ENCODE peak calls at places on chromosomes 16 and 17, in seven cellular contexts. One of them, this sample, is unnamed.

GRCh38 chr16:72474511-72475123 is 302.7 kb upstream of the PMFBP1 start:
- DNase-seq in CD8-positive, alpha-beta memory T cell: no peak
- DNase-seq in activated naive CD4-positive, alpha-beta T cell: no peak
- DNase-seq in omental fat pad: no peak
- DNase-seq in non-pigmented ciliary epithelial cell: peak
- DNase-seq in effector memory CD4-positive, alpha-beta T cell: no peak
- DNase-seq in activated T-cell treated with anti-CD3 and anti-CD28 coated beads, Interleukin-2, amount 50 U/mL, for 1 hour: no peak
- DNase-seq in this sample: peak

GRCh38 chr16:86951831-86952598 is 365.2 kb downstream of the C16orf95 start:
- DNase-seq in activated T-cell treated with anti-CD3 and anti-CD28 coated beads, Interleukin-2, amount 50 U/mL, for 1 hour: no peak
- DNase-seq in effector memory CD4-positive, alpha-beta T cell: no peak
- DNase-seq in CD8-positive, alpha-beta memory T cell: no peak
- DNase-seq in activated naive CD4-positive, alpha-beta T cell: no peak
- DNase-seq in omental fat pad: no peak
- DNase-seq in non-pigmented ciliary epithelial cell: peak
- DNase-seq in this sample: peak

GRCh38 chr17:67326440-67326839 is 39.9 kb downstream of the PSMD12 start:
- DNase-seq in omental fat pad: no peak
- DNase-seq in CD8-positive, alpha-beta memory T cell: no peak
- DNase-seq in effector memory CD4-positive, alpha-beta T cell: no peak
- DNase-seq in non-pigmented ciliary epithelial cell: no peak
- DNase-seq in activated naive CD4-positive, alpha-beta T cell: no peak
- DNase-seq in activated T-cell treated with anti-CD3 and anti-CD28 coated beads, Interleukin-2, amount 50 U/mL, for 1 hour: no peak
- DNase-seq in this sample: no peak

GRCh38 chr16:2151188-2152091 is 3.0 kb downstream of the RAB26 start:
- DNase-seq in omental fat pad: no peak
- DNase-seq in activated naive CD4-positive, alpha-beta T cell: no peak
- DNase-seq in CD8-positive, alpha-beta memory T cell: no peak
- DNase-seq in activated T-cell treated with anti-CD3 and anti-CD28 coated beads, Interleukin-2, amount 50 U/mL, for 1 hour: no peak
- DNase-seq in effector memory CD4-positive, alpha-beta T cell: no peak
- DNase-seq in non-pigmented ciliary epithelial cell: no peak
- DNase-seq in this sample: no peak

GRCh38 chr16:81676571-81677374 is 102.3 kb upstream of the PLCG2 start:
- DNase-seq in activated naive CD4-positive, alpha-beta T cell: no peak
- DNase-seq in non-pigmented ciliary epithelial cell: no peak
- DNase-seq in effector memory CD4-positive, alpha-beta T cell: no peak
- DNase-seq in CD8-positive, alpha-beta memory T cell: no peak
- DNase-seq in activated T-cell treated with anti-CD3 and anti-CD28 coated beads, Interleukin-2, amount 50 U/mL, for 1 hour: no peak
- DNase-seq in omental fat pad: no peak
- DNase-seq in this sample: no peak

GRCh38 chr16:16144416-16144815 is 78.9 kb downstream of the ABCC6 start:
- DNase-seq in CD8-positive, alpha-beta memory T cell: no peak
- DNase-seq in activated T-cell treated with anti-CD3 and anti-CD28 coated beads, Interleukin-2, amount 50 U/mL, for 1 hour: no peak
- DNase-seq in omental fat pad: no peak
- DNase-seq in effector memory CD4-positive, alpha-beta T cell: no peak
- DNase-seq in activated naive CD4-positive, alpha-beta T cell: no peak
- DNase-seq in non-pigmented ciliary epithelial cell: no peak
- DNase-seq in this sample: no peak

GRCh38 chr17:76948301-76948700 is 80.1 kb downstream of the MGAT5B start:
- DNase-seq in effector memory CD4-positive, alpha-beta T cell: no peak
- DNase-seq in activated T-cell treated with anti-CD3 and anti-CD28 coated beads, Interleukin-2, amount 50 U/mL, for 1 hour: no peak
- DNase-seq in activated naive CD4-positive, alpha-beta T cell: no peak
- DNase-seq in omental fat pad: no peak
- DNase-seq in CD8-positive, alpha-beta memory T cell: no peak
- DNase-seq in non-pigmented ciliary epithelial cell: no peak
- DNase-seq in this sample: no peak

GRCh38 chr16:78925071-78925714 is 675.3 kb downstream of the MAF start:
- DNase-seq in effector memory CD4-positive, alpha-beta T cell: no peak
- DNase-seq in activated naive CD4-positive, alpha-beta T cell: no peak
- DNase-seq in CD8-positive, alpha-beta memory T cell: peak
- DNase-seq in activated T-cell treated with anti-CD3 and anti-CD28 coated beads, Interleukin-2, amount 50 U/mL, for 1 hour: peak
- DNase-seq in non-pigmented ciliary epithelial cell: no peak
- DNase-seq in omental fat pad: no peak
- DNase-seq in this sample: no peak

GRCh38 chr17:82592751-82593589 is 55.3 kb downstream of the WDR45B start:
- DNase-seq in activated naive CD4-positive, alpha-beta T cell: peak
- DNase-seq in omental fat pad: no peak
- DNase-seq in CD8-positive, alpha-beta memory T cell: peak
- DNase-seq in effector memory CD4-positive, alpha-beta T cell: peak
- DNase-seq in activated T-cell treated with anti-CD3 and anti-CD28 coated beads, Interleukin-2, amount 50 U/mL, for 1 hour: peak
- DNase-seq in non-pigmented ciliary epithelial cell: peak
- DNase-seq in this sample: peak

GRCh38 chr17:10121971-10122707 is 76.3 kb downstream of the GAS7 start:
- DNase-seq in activated T-cell treated with anti-CD3 and anti-CD28 coated beads, Interleukin-2, amount 50 U/mL, for 1 hour: no peak
- DNase-seq in omental fat pad: no peak
- DNase-seq in effector memory CD4-positive, alpha-beta T cell: no peak
- DNase-seq in activated naive CD4-positive, alpha-beta T cell: no peak
- DNase-seq in CD8-positive, alpha-beta memory T cell: peak
- DNase-seq in non-pigmented ciliary epithelial cell: no peak
- DNase-seq in this sample: no peak

GRCh38 chr16:83899272-83899897 is 470 bp downstream of the MLYCD start:
- DNase-seq in non-pigmented ciliary epithelial cell: no peak
- DNase-seq in effector memory CD4-positive, alpha-beta T cell: no peak
- DNase-seq in omental fat pad: no peak
- DNase-seq in activated T-cell treated with anti-CD3 and anti-CD28 coated beads, Interleukin-2, amount 50 U/mL, for 1 hour: peak
- DNase-seq in activated naive CD4-positive, alpha-beta T cell: no peak
- DNase-seq in CD8-positive, alpha-beta memory T cell: peak
- DNase-seq in this sample: no peak

GRCh38 chr16:85125570-85126382 is 13.5 kb upstream of the CIBAR2 start:
- DNase-seq in activated T-cell treated with anti-CD3 and anti-CD28 coated beads, Interleukin-2, amount 50 U/mL, for 1 hour: no peak
- DNase-seq in activated naive CD4-positive, alpha-beta T cell: no peak
- DNase-seq in effector memory CD4-positive, alpha-beta T cell: no peak
- DNase-seq in omental fat pad: no peak
- DNase-seq in non-pigmented ciliary epithelial cell: no peak
- DNase-seq in CD8-positive, alpha-beta memory T cell: no peak
- DNase-seq in this sample: no peak

GRCh38 chr17:83189673-83190385 is 110.4 kb downstream of the METRNL start:
- DNase-seq in CD8-positive, alpha-beta memory T cell: peak
- DNase-seq in activated naive CD4-positive, alpha-beta T cell: no peak
- DNase-seq in omental fat pad: peak
- DNase-seq in non-pigmented ciliary epithelial cell: no peak
- DNase-seq in effector memory CD4-positive, alpha-beta T cell: no peak
- DNase-seq in activated T-cell treated with anti-CD3 and anti-CD28 coated beads, Interleukin-2, amount 50 U/mL, for 1 hour: no peak
- DNase-seq in this sample: no peak

GRCh38 chr16:12435730-12436129 is 368.0 kb downstream of the CPPED1 start:
- DNase-seq in non-pigmented ciliary epithelial cell: no peak
- DNase-seq in activated naive CD4-positive, alpha-beta T cell: no peak
- DNase-seq in effector memory CD4-positive, alpha-beta T cell: no peak
- DNase-seq in CD8-positive, alpha-beta memory T cell: no peak
- DNase-seq in omental fat pad: no peak
- DNase-seq in activated T-cell treated with anti-CD3 and anti-CD28 coated beads, Interleukin-2, amount 50 U/mL, for 1 hour: no peak
- DNase-seq in this sample: no peak

GRCh38 chr16:88533381-88533831 is 36.8 kb upstream of the ZC3H18 start:
- DNase-seq in effector memory CD4-positive, alpha-beta T cell: no peak
- DNase-seq in omental fat pad: no peak
- DNase-seq in CD8-positive, alpha-beta memory T cell: peak
- DNase-seq in activated T-cell treated with anti-CD3 and anti-CD28 coated beads, Interleukin-2, amount 50 U/mL, for 1 hour: no peak
- DNase-seq in non-pigmented ciliary epithelial cell: no peak
- DNase-seq in activated naive CD4-positive, alpha-beta T cell: no peak
- DNase-seq in this sample: no peak

GRCh38 chr17:66675273-66675990 is 159.5 kb upstream of the CACNG5 start:
- DNase-seq in non-pigmented ciliary epithelial cell: no peak
- DNase-seq in effector memory CD4-positive, alpha-beta T cell: no peak
- DNase-seq in activated T-cell treated with anti-CD3 and anti-CD28 coated beads, Interleukin-2, amount 50 U/mL, for 1 hour: no peak
- DNase-seq in omental fat pad: no peak
- DNase-seq in CD8-positive, alpha-beta memory T cell: no peak
- DNase-seq in activated naive CD4-positive, alpha-beta T cell: no peak
- DNase-seq in this sample: no peak

GRCh38 chr17:78322858-78323455 is 36.9 kb downstream of the SOCS3 start:
- DNase-seq in omental fat pad: no peak
- DNase-seq in CD8-positive, alpha-beta memory T cell: no peak
- DNase-seq in activated T-cell treated with anti-CD3 and anti-CD28 coated beads, Interleukin-2, amount 50 U/mL, for 1 hour: no peak
- DNase-seq in non-pigmented ciliary epithelial cell: no peak
- DNase-seq in activated naive CD4-positive, alpha-beta T cell: no peak
- DNase-seq in effector memory CD4-positive, alpha-beta T cell: no peak
- DNase-seq in this sample: no peak

GRCh38 chr17:81309140-81309858 is 14.2 kb upstream of the SLC38A10 start:
- DNase-seq in activated T-cell treated with anti-CD3 and anti-CD28 coated beads, Interleukin-2, amount 50 U/mL, for 1 hour: no peak
- DNase-seq in omental fat pad: peak
- DNase-seq in activated naive CD4-positive, alpha-beta T cell: no peak
- DNase-seq in effector memory CD4-positive, alpha-beta T cell: no peak
- DNase-seq in CD8-positive, alpha-beta memory T cell: no peak
- DNase-seq in non-pigmented ciliary epithelial cell: no peak
- DNase-seq in this sample: no peak

GRCh38 chr16:11076259-11077018 is 132.1 kb downstream of the CLEC16A start:
- DNase-seq in activated T-cell treated with anti-CD3 and anti-CD28 coated beads, Interleukin-2, amount 50 U/mL, for 1 hour: no peak
- DNase-seq in CD8-positive, alpha-beta memory T cell: no peak
- DNase-seq in activated naive CD4-positive, alpha-beta T cell: no peak
- DNase-seq in omental fat pad: no peak
- DNase-seq in non-pigmented ciliary epithelial cell: no peak
- DNase-seq in effector memory CD4-positive, alpha-beta T cell: no peak
- DNase-seq in this sample: no peak

GRCh38 chr17:34070712-34071111 is 184.4 kb upstream of the CCL2 start:
- DNase-seq in activated naive CD4-positive, alpha-beta T cell: no peak
- DNase-seq in CD8-positive, alpha-beta memory T cell: no peak
- DNase-seq in non-pigmented ciliary epithelial cell: no peak
- DNase-seq in omental fat pad: no peak
- DNase-seq in activated T-cell treated with anti-CD3 and anti-CD28 coated beads, Interleukin-2, amount 50 U/mL, for 1 hour: no peak
- DNase-seq in effector memory CD4-positive, alpha-beta T cell: no peak
- DNase-seq in this sample: no peak

GRCh38 chr16:62764572-62764971 is 728.3 kb upstream of the CDH8 start:
- DNase-seq in omental fat pad: no peak
- DNase-seq in non-pigmented ciliary epithelial cell: no peak
- DNase-seq in effector memory CD4-positive, alpha-beta T cell: no peak
- DNase-seq in activated T-cell treated with anti-CD3 and anti-CD28 coated beads, Interleukin-2, amount 50 U/mL, for 1 hour: no peak
- DNase-seq in activated naive CD4-positive, alpha-beta T cell: no peak
- DNase-seq in CD8-positive, alpha-beta memory T cell: no peak
- DNase-seq in this sample: no peak

GRCh38 chr16:58734459-58734787 is 307 bp upstream of the GOT2 start:
- DNase-seq in CD8-positive, alpha-beta memory T cell: no peak
- DNase-seq in effector memory CD4-positive, alpha-beta T cell: no peak
- DNase-seq in activated naive CD4-positive, alpha-beta T cell: no peak
- DNase-seq in activated T-cell treated with anti-CD3 and anti-CD28 coated beads, Interleukin-2, amount 50 U/mL, for 1 hour: no peak
- DNase-seq in omental fat pad: no peak
- DNase-seq in non-pigmented ciliary epithelial cell: no peak
- DNase-seq in this sample: no peak

GRCh38 chr17:2122641-2123302 is 67.9 kb downstream of the HIC1 start:
- DNase-seq in activated naive CD4-positive, alpha-beta T cell: no peak
- DNase-seq in non-pigmented ciliary epithelial cell: no peak
- DNase-seq in activated T-cell treated with anti-CD3 and anti-CD28 coated beads, Interleukin-2, amount 50 U/mL, for 1 hour: no peak
- DNase-seq in omental fat pad: no peak
- DNase-seq in effector memory CD4-positive, alpha-beta T cell: no peak
- DNase-seq in CD8-positive, alpha-beta memory T cell: no peak
- DNase-seq in this sample: no peak

GRCh38 chr16:67040906-67041305 is 12.0 kb downstream of the CBFB start:
- DNase-seq in activated T-cell treated with anti-CD3 and anti-CD28 coated beads, Interleukin-2, amount 50 U/mL, for 1 hour: no peak
- DNase-seq in CD8-positive, alpha-beta memory T cell: no peak
- DNase-seq in effector memory CD4-positive, alpha-beta T cell: no peak
- DNase-seq in activated naive CD4-positive, alpha-beta T cell: no peak
- DNase-seq in non-pigmented ciliary epithelial cell: no peak
- DNase-seq in omental fat pad: no peak
- DNase-seq in this sample: no peak

GRCh38 chr16:67441289-67441753 is 10.4 kb downstream of the HSD11B2 start:
- DNase-seq in omental fat pad: no peak
- DNase-seq in effector memory CD4-positive, alpha-beta T cell: no peak
- DNase-seq in non-pigmented ciliary epithelial cell: no peak
- DNase-seq in activated T-cell treated with anti-CD3 and anti-CD28 coated beads, Interleukin-2, amount 50 U/mL, for 1 hour: no peak
- DNase-seq in activated naive CD4-positive, alpha-beta T cell: no peak
- DNase-seq in CD8-positive, alpha-beta memory T cell: no peak
- DNase-seq in this sample: no peak

GRCh38 chr16:57084257-57084770 is 8.1 kb upstream of the CPNE2 start:
- DNase-seq in non-pigmented ciliary epithelial cell: no peak
- DNase-seq in activated naive CD4-positive, alpha-beta T cell: peak
- DNase-seq in omental fat pad: no peak
- DNase-seq in effector memory CD4-positive, alpha-beta T cell: peak
- DNase-seq in activated T-cell treated with anti-CD3 and anti-CD28 coated beads, Interleukin-2, amount 50 U/mL, for 1 hour: peak
- DNase-seq in CD8-positive, alpha-beta memory T cell: peak
- DNase-seq in this sample: no peak

GRCh38 chr16:83058376-83058775 is 431.6 kb downstream of the CDH13 start:
- DNase-seq in omental fat pad: no peak
- DNase-seq in non-pigmented ciliary epithelial cell: no peak
- DNase-seq in activated naive CD4-positive, alpha-beta T cell: no peak
- DNase-seq in CD8-positive, alpha-beta memory T cell: no peak
- DNase-seq in activated T-cell treated with anti-CD3 and anti-CD28 coated beads, Interleukin-2, amount 50 U/mL, for 1 hour: no peak
- DNase-seq in effector memory CD4-positive, alpha-beta T cell: no peak
- DNase-seq in this sample: no peak

GRCh38 chr17:82436601-82437324 is 13.8 kb downstream of the CYBC1 start:
- DNase-seq in CD8-positive, alpha-beta memory T cell: no peak
- DNase-seq in activated T-cell treated with anti-CD3 and anti-CD28 coated beads, Interleukin-2, amount 50 U/mL, for 1 hour: no peak
- DNase-seq in non-pigmented ciliary epithelial cell: no peak
- DNase-seq in omental fat pad: no peak
- DNase-seq in activated naive CD4-positive, alpha-beta T cell: no peak
- DNase-seq in effector memory CD4-positive, alpha-beta T cell: no peak
- DNase-seq in this sample: no peak

GRCh38 chr17:40329981-40330794 is 21.2 kb downstream of the RARA start:
- DNase-seq in non-pigmented ciliary epithelial cell: no peak
- DNase-seq in activated T-cell treated with anti-CD3 and anti-CD28 coated beads, Interleukin-2, amount 50 U/mL, for 1 hour: no peak
- DNase-seq in activated naive CD4-positive, alpha-beta T cell: no peak
- DNase-seq in omental fat pad: no peak
- DNase-seq in effector memory CD4-positive, alpha-beta T cell: no peak
- DNase-seq in CD8-positive, alpha-beta memory T cell: no peak
- DNase-seq in this sample: no peak